ENCODE peak calls at places on chromosomes 12 and 14, in eight cellular contexts. One of them, this sample, is unnamed.

GRCh38 chr12:130226771-130227170 is 64.5 kb downstream of the FZD10 start:
- DNase-seq in suprapubic skin: no peak
- DNase-seq in fibroblast of mammary gland: no peak
- DNase-seq in pancreas: no peak
- DNase-seq in epithelial cell of esophagus: no peak
- DNase-seq in GM12865: no peak
- DNase-seq in transverse colon: no peak
- DNase-seq in fibroblast of lung: no peak
- DNase-seq in this sample: no peak

GRCh38 chr12:40393031-40393430 is 168.2 kb downstream of the LRRK2 start:
- DNase-seq in suprapubic skin: no peak
- DNase-seq in fibroblast of mammary gland: no peak
- DNase-seq in pancreas: no peak
- DNase-seq in epithelial cell of esophagus: peak; percentile 16
- DNase-seq in GM12865: no peak
- DNase-seq in transverse colon: no peak
- DNase-seq in fibroblast of lung: no peak
- DNase-seq in this sample: no peak

GRCh38 chr14:103871596-103872480 is 24.5 kb upstream of the PPP1R13B start:
- DNase-seq in suprapubic skin: no peak
- DNase-seq in fibroblast of mammary gland: no peak
- DNase-seq in pancreas: peak; percentile 95
- DNase-seq in epithelial cell of esophagus: peak; percentile 58
- DNase-seq in GM12865: peak; percentile 78
- DNase-seq in transverse colon: peak; percentile 89
- DNase-seq in fibroblast of lung: no peak
- DNase-seq in this sample: peak; percentile 54

GRCh38 chr14:88129306-88130056 is 124.5 kb downstream of the GPR65 start:
- DNase-seq in suprapubic skin: no peak
- DNase-seq in fibroblast of mammary gland: peak; percentile 97
- DNase-seq in pancreas: no peak
- DNase-seq in epithelial cell of esophagus: peak; percentile 44
- DNase-seq in GM12865: peak; percentile 26
- DNase-seq in transverse colon: no peak
- DNase-seq in fibroblast of lung: peak; percentile 77
- DNase-seq in this sample: peak; percentile 36

GRCh38 chr12:89883630-89884364 is 175.2 kb upstream of the ATP2B1 start:
- DNase-seq in suprapubic skin: no peak
- DNase-seq in fibroblast of mammary gland: peak; percentile 44
- DNase-seq in pancreas: no peak
- DNase-seq in epithelial cell of esophagus: no peak
- DNase-seq in GM12865: no peak
- DNase-seq in transverse colon: no peak
- DNase-seq in fibroblast of lung: peak; percentile 54
- DNase-seq in this sample: no peak

GRCh38 chr12:52151859-52152783 is 39.7 kb downstream of the KRT80 start:
- DNase-seq in suprapubic skin: peak; percentile 93
- DNase-seq in fibroblast of mammary gland: peak; percentile 54
- DNase-seq in pancreas: peak; percentile 92
- DNase-seq in epithelial cell of esophagus: peak; percentile 96
- DNase-seq in GM12865: peak; percentile 50
- DNase-seq in transverse colon: peak; percentile 77
- DNase-seq in fibroblast of lung: peak; percentile 47
- DNase-seq in this sample: peak; percentile 91

GRCh38 chr12:2739832-2740641 is 54.7 kb upstream of the FKBP4 start:
- DNase-seq in suprapubic skin: no peak
- DNase-seq in fibroblast of mammary gland: peak; percentile 60
- DNase-seq in pancreas: no peak
- DNase-seq in epithelial cell of esophagus: peak; percentile 4
- DNase-seq in GM12865: no peak
- DNase-seq in transverse colon: peak; percentile 19
- DNase-seq in fibroblast of lung: peak; percentile 22
- DNase-seq in this sample: peak; percentile 19

GRCh38 chr14:51023964-51024363 is 70.9 kb downstream of the TRIM9 start:
- DNase-seq in suprapubic skin: no peak
- DNase-seq in fibroblast of mammary gland: no peak
- DNase-seq in pancreas: no peak
- DNase-seq in epithelial cell of esophagus: no peak
- DNase-seq in GM12865: no peak
- DNase-seq in transverse colon: no peak
- DNase-seq in fibroblast of lung: peak; percentile 51
- DNase-seq in this sample: no peak

GRCh38 chr14:59018460-59018859 is 170.0 kb upstream of the DAAM1 start:
- DNase-seq in suprapubic skin: no peak
- DNase-seq in fibroblast of mammary gland: no peak
- DNase-seq in pancreas: no peak
- DNase-seq in epithelial cell of esophagus: no peak
- DNase-seq in GM12865: no peak
- DNase-seq in transverse colon: no peak
- DNase-seq in fibroblast of lung: no peak
- DNase-seq in this sample: no peak

GRCh38 chr14:58977366-58977765 is 211.1 kb upstream of the DAAM1 start:
- DNase-seq in suprapubic skin: no peak
- DNase-seq in fibroblast of mammary gland: peak; percentile 7
- DNase-seq in pancreas: no peak
- DNase-seq in epithelial cell of esophagus: peak; percentile 11
- DNase-seq in GM12865: no peak
- DNase-seq in transverse colon: no peak
- DNase-seq in fibroblast of lung: peak; percentile 15
- DNase-seq in this sample: no peak

GRCh38 chr12:58889557-58889956 is 30.7 kb downstream of the LRIG3 start:
- DNase-seq in suprapubic skin: no peak
- DNase-seq in fibroblast of mammary gland: no peak
- DNase-seq in pancreas: no peak
- DNase-seq in epithelial cell of esophagus: no peak
- DNase-seq in GM12865: no peak
- DNase-seq in transverse colon: no peak
- DNase-seq in fibroblast of lung: no peak
- DNase-seq in this sample: no peak

GRCh38 chr12:95480230-95480629 is 6.3 kb downstream of the METAP2 start:
- DNase-seq in suprapubic skin: no peak
- DNase-seq in fibroblast of mammary gland: no peak
- DNase-seq in pancreas: no peak
- DNase-seq in epithelial cell of esophagus: peak; percentile 10
- DNase-seq in GM12865: peak; percentile 16
- DNase-seq in transverse colon: no peak
- DNase-seq in fibroblast of lung: peak; percentile 83
- DNase-seq in this sample: no peak

GRCh38 chr12:95253386-95253785 is 35.8 kb downstream of the VEZT start:
- DNase-seq in suprapubic skin: no peak
- DNase-seq in fibroblast of mammary gland: no peak
- DNase-seq in pancreas: no peak
- DNase-seq in epithelial cell of esophagus: no peak
- DNase-seq in GM12865: no peak
- DNase-seq in transverse colon: no peak
- DNase-seq in fibroblast of lung: no peak
- DNase-seq in this sample: no peak

GRCh38 chr14:88130057-88130432 is 125.1 kb downstream of the GPR65 start:
- DNase-seq in suprapubic skin: no peak
- DNase-seq in fibroblast of mammary gland: no peak
- DNase-seq in pancreas: no peak
- DNase-seq in epithelial cell of esophagus: no peak
- DNase-seq in GM12865: no peak
- DNase-seq in transverse colon: no peak
- DNase-seq in fibroblast of lung: no peak
- DNase-seq in this sample: no peak

GRCh38 chr14:88791629-88792571 is 853 bp downstream of the EML5 start:
- DNase-seq in suprapubic skin: peak; percentile 65
- DNase-seq in fibroblast of mammary gland: no peak
- DNase-seq in pancreas: peak; percentile 74
- DNase-seq in epithelial cell of esophagus: no peak
- DNase-seq in GM12865: peak; percentile 7
- DNase-seq in transverse colon: peak; percentile 25
- DNase-seq in fibroblast of lung: peak; percentile 1
- DNase-seq in this sample: peak; percentile 15

GRCh38 chr12:19014243-19014642 is 115.3 kb upstream of the PLEKHA5 start:
- DNase-seq in suprapubic skin: no peak
- DNase-seq in fibroblast of mammary gland: peak; percentile 48
- DNase-seq in pancreas: no peak
- DNase-seq in epithelial cell of esophagus: no peak
- DNase-seq in GM12865: no peak
- DNase-seq in transverse colon: no peak
- DNase-seq in fibroblast of lung: no peak
- DNase-seq in this sample: no peak

GRCh38 chr14:96979611-96980074 is 182.5 kb downstream of the VRK1 start:
- DNase-seq in suprapubic skin: no peak
- DNase-seq in fibroblast of mammary gland: no peak
- DNase-seq in pancreas: no peak
- DNase-seq in epithelial cell of esophagus: no peak
- DNase-seq in GM12865: no peak
- DNase-seq in transverse colon: no peak
- DNase-seq in fibroblast of lung: no peak
- DNase-seq in this sample: no peak

GRCh38 chr14:89342049-89342448 is 75.0 kb downstream of the FOXN3 start:
- DNase-seq in suprapubic skin: no peak
- DNase-seq in fibroblast of mammary gland: no peak
- DNase-seq in pancreas: no peak
- DNase-seq in epithelial cell of esophagus: no peak
- DNase-seq in GM12865: no peak
- DNase-seq in transverse colon: no peak
- DNase-seq in fibroblast of lung: no peak
- DNase-seq in this sample: no peak

GRCh38 chr14:94474581-94475031 is 1.4 kb downstream of the SERPINA9 start:
- DNase-seq in suprapubic skin: no peak
- DNase-seq in fibroblast of mammary gland: no peak
- DNase-seq in pancreas: no peak
- DNase-seq in epithelial cell of esophagus: peak; percentile 29
- DNase-seq in GM12865: no peak
- DNase-seq in transverse colon: no peak
- DNase-seq in fibroblast of lung: peak; percentile 41
- DNase-seq in this sample: no peak

DNA sequence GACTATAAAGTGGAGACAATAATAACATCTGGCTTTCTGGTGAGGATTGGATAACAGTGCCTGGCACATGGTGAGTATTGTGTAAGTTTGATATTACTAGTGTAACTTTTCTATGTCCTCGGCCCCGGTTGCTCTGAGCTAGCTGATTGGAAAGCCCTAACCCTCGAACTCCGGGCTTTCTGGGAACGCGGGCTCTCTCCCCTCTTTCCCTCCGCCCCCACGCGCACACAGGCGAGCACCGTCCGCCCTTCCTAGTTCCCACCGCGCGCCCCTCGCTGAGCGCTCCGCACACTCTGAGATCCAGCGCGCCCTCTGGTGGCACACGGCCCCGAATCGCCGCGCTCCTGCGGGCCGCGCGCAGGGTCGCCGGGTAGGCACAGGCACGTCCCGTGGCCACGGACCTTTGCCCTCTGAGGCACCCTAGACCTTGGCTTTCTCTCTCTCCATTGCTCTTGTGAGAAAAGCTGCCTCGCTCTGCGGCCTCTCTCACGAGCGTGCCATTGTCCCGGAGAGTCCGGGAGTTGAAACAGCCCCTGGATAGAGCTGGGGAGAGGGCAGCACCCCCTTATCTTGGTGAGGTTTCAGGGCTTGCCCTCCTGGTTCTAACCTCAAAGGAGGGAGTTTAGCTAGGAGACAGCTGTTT is 23.2 kb upstream of the ESRRB start:
- DNase-seq in suprapubic skin: no peak
- DNase-seq in fibroblast of mammary gland: peak; percentile 53
- DNase-seq in pancreas: peak; percentile 79
- DNase-seq in epithelial cell of esophagus: peak; percentile 36
- DNase-seq in GM12865: peak; percentile 63
- DNase-seq in transverse colon: peak; percentile 20
- DNase-seq in fibroblast of lung: peak; percentile 39
- DNase-seq in this sample: peak; percentile 84
- H3K4me3 ChIP-seq in suprapubic skin: peak overlapping the region; percentile 35
- H3K4me3 ChIP-seq in fibroblast of mammary gland: peak overlapping the region; percentile 13
- H3K4me3 ChIP-seq in pancreas: no peak overlapping the region
- H3K4me3 ChIP-seq in epithelial cell of esophagus: no peak overlapping the region
- H3K4me3 ChIP-seq in GM12865: no peak overlapping the region
- H3K4me3 ChIP-seq in transverse colon: peak overlapping the region; percentile 28
- H3K4me3 ChIP-seq in fibroblast of lung: no peak overlapping the region
- H3K4me3 ChIP-seq in this sample: no peak overlapping the region

DNA sequence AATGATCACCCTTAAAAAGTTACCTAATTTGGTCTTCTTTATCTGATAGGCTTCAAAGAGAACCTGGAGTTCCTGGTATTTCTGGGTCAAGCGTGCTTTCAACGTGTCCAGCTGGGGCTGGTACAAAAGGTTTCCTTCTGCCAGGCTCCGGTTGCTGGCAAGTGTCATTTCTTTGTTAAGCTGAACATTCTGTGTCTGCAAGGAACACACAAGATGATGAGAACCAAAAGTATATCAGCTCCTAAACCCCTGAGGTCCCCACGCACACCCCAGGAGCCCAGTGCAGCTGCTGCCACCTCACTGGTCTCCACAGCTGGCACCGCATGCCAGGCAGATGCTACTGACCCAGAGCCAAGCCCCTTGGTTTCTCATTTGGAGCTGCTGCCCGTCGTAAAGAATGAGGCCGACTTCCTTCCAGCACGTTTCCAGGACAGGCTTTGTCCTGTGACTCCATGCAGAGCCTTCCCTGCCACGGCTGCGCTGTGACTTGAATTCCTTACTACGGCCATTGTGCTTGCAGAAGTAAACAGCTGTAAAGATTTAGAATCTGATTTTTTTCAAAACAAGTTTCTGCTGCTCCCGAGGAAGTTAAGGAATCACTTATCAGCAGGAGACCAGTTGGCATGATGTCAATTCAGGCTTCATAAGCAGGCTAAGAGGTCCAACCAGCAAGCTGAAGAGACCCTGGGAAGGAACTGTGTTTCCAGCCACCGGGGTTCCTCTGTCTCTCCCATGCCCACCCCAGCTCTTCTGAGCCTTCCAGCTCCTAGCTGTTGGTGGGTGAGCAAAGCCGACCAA is 24.9 kb downstream of the VPS37B start:
- DNase-seq in suprapubic skin: no peak
- DNase-seq in fibroblast of mammary gland: peak; percentile 52
- DNase-seq in pancreas: peak; percentile 60
- DNase-seq in epithelial cell of esophagus: no peak
- DNase-seq in GM12865: no peak
- DNase-seq in transverse colon: peak; percentile 53
- DNase-seq in fibroblast of lung: peak; percentile 63
- DNase-seq in this sample: peak; percentile 70
- H3K4me3 ChIP-seq in suprapubic skin: peak overlapping the region; percentile 44
- H3K4me3 ChIP-seq in fibroblast of mammary gland: peak overlapping the region; percentile 33
- H3K4me3 ChIP-seq in pancreas: no peak overlapping the region
- H3K4me3 ChIP-seq in epithelial cell of esophagus: no peak overlapping the region
- H3K4me3 ChIP-seq in GM12865: peak overlapping the region; percentile 52
- H3K4me3 ChIP-seq in transverse colon: peak overlapping the region; percentile 33
- H3K4me3 ChIP-seq in fibroblast of lung: peak overlapping the region; percentile 42
- H3K4me3 ChIP-seq in this sample: no peak overlapping the region

DNA sequence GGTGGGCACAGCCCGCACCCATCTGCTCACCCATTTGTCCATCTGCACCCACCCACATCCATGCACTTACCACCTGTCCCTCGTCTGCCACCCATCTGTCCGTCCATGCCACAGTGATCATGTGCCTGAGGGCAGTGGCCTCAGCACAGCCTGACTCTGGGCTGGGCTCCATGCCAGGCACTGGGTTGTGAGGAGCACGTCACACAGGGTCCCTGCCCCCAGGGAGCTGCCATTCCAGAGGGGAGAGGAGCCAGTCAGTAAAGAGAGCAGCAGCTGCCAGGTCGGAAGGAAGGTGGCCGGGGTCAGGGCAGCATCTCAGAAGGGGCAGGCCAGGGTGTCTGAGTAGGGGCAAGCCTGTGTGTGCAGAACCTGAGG is 43.6 kb downstream of the FBRSL1 start:
- DNase-seq in suprapubic skin: no peak
- DNase-seq in fibroblast of mammary gland: no peak
- DNase-seq in pancreas: no peak
- DNase-seq in epithelial cell of esophagus: no peak
- DNase-seq in GM12865: no peak
- DNase-seq in transverse colon: no peak
- DNase-seq in fibroblast of lung: no peak
- DNase-seq in this sample: no peak
- H3K4me3 ChIP-seq in suprapubic skin: no peak overlapping the region
- H3K4me3 ChIP-seq in fibroblast of mammary gland: no peak overlapping the region
- H3K4me3 ChIP-seq in pancreas: no peak overlapping the region
- H3K4me3 ChIP-seq in epithelial cell of esophagus: no peak overlapping the region
- H3K4me3 ChIP-seq in GM12865: no peak overlapping the region
- H3K4me3 ChIP-seq in transverse colon: no peak overlapping the region
- H3K4me3 ChIP-seq in fibroblast of lung: no peak overlapping the region
- H3K4me3 ChIP-seq in this sample: no peak overlapping the region

GRCh38 chr14:31549817-31550216 is 11.4 kb upstream of the NUBPL start:
- DNase-seq in suprapubic skin: no peak
- DNase-seq in fibroblast of mammary gland: no peak
- DNase-seq in pancreas: no peak
- DNase-seq in epithelial cell of esophagus: no peak
- DNase-seq in GM12865: no peak
- DNase-seq in transverse colon: no peak
- DNase-seq in fibroblast of lung: no peak
- DNase-seq in this sample: no peak
- H3K4me3 ChIP-seq in suprapubic skin: no peak overlapping the region
- H3K4me3 ChIP-seq in fibroblast of mammary gland: no peak overlapping the region
- H3K4me3 ChIP-seq in pancreas: no peak overlapping the region
- H3K4me3 ChIP-seq in epithelial cell of esophagus: no peak overlapping the region
- H3K4me3 ChIP-seq in GM12865: no peak overlapping the region
- H3K4me3 ChIP-seq in transverse colon: no peak overlapping the region
- H3K4me3 ChIP-seq in fibroblast of lung: no peak overlapping the region
- H3K4me3 ChIP-seq in this sample: no peak overlapping the region

This sample was measured in hepatocyte.